ENCODE peak calls at places on chromosome X, in six cellular contexts. D is GM23248, Q is MM.1S, Y is PC-3, F is fibroblast of lung, N is K562. P is an unnamed sample.

GRCh38 chrX:3711331-3711917 is 2.0 kb downstream of the PRKX start:
- DNase-seq in D (no peak), Q (no peak), Y (no peak), F (no peak), N (peak; percentile 16), P (no peak)

GRCh38 chrX:11100281-11101035 is 10.7 kb upstream of the HCCS start:
- DNase-seq in D (peak; percentile 75), Q (no peak), Y (peak; percentile 65), F (peak; percentile 78), N (peak; percentile 12), P (no peak)

GRCh38 chrX:27599928-27600327 is 9.8 kb downstream of the DCAF8L2 start:
- DNase-seq in D (peak; percentile 0), Q (no peak), Y (peak; percentile 73), F (peak; percentile 37), N (no peak), P (no peak)

GRCh38 chrX:68832101-68832416 is 3.2 kb downstream of the EFNB1 start:
- DNase-seq in D (peak; percentile 88), Q (no peak), Y (peak; percentile 70), F (peak; percentile 80), N (no peak), P (no peak)

GRCh38 chrX:15956684-15957083 is 102.1 kb upstream of the AP1S2 start:
- DNase-seq in D (peak; percentile 45), Q (no peak), Y (peak; percentile 67), F (peak; percentile 56), N (no peak), P (no peak)

GRCh38 chrX:38494239-38494823 is 67.0 kb upstream of the TSPAN7 start:
- DNase-seq in D (no peak), Q (no peak), Y (no peak), F (no peak), N (no peak), P (no peak)

GRCh38 chrX:96889726-96890125 is 6.0 kb downstream of the RPA4 start:
- DNase-seq in D (no peak), Q (no peak), Y (no peak), F (no peak), N (no peak), P (no peak)

GRCh38 chrX:45261005-45261404 is 60.3 kb upstream of the DIPK2B start:
- DNase-seq in D (no peak), Q (no peak), Y (no peak), F (no peak), N (no peak), P (no peak)

GRCh38 chrX:103629295-103630170 is 758 bp downstream of the TCEAL1 start:
- DNase-seq in D (peak; percentile 73), Q (no peak), Y (peak; percentile 75), F (peak; percentile 75), N (peak; percentile 34), P (no peak)

GRCh38 chrX:41085105-41085882 is at the start of gene USP9X:
- DNase-seq in D (peak; percentile 87), Q (peak; percentile 76), Y (peak; percentile 78), F (peak; percentile 90), N (peak; percentile 78), P (peak; percentile 32)

GRCh38 chrX:30027636-30028035 is 187.7 kb upstream of the MAGEB2 start:
- DNase-seq in D (no peak), Q (no peak), Y (peak; percentile 31), F (no peak), N (no peak), P (no peak)

GRCh38 chrX:117957128-117957527 is 159.5 kb downstream of the KLHL13 start:
- DNase-seq in D (no peak), Q (no peak), Y (peak; percentile 47), F (peak; percentile 69), N (no peak), P (no peak)

GRCh38 chrX:107659768-107660167 is 31.5 kb downstream of the PRPS1 start:
- DNase-seq in D (peak; percentile 74), Q (peak; percentile 48), Y (peak; percentile 62), F (peak; percentile 35), N (peak; percentile 18), P (no peak)

GRCh38 chrX:356385-357034 is 30.2 kb downstream of the PPP2R3B start:
- DNase-seq in D (peak; percentile 77), Q (no peak), Y (peak; percentile 40), F (peak; percentile 96), N (no peak), P (no peak)

GRCh38 chrX:17409566-17410290 is 34.7 kb downstream of the NHS start:
- DNase-seq in D (no peak), Q (no peak), Y (no peak), F (no peak), N (no peak), P (no peak)

GRCh38 chrX:46130246-46130645 is 415.0 kb downstream of the ZNF674 start:
- DNase-seq in D (no peak), Q (no peak), Y (no peak), F (no peak), N (no peak), P (no peak)

GRCh38 chrX:40746536-40746935 is 11.2 kb upstream of the MED14 start:
- DNase-seq in D (no peak), Q (no peak), Y (no peak), F (no peak), N (no peak), P (no peak)

GRCh38 chrX:24426340-24426913 is 38.7 kb upstream of the PDK3 start:
- DNase-seq in D (peak; percentile 26), Q (peak; percentile 18), Y (peak; percentile 39), F (no peak), N (peak; percentile 11), P (no peak)

GRCh38 chrX:37846141-37846540 is 1.2 kb downstream of the DYNLT3 start:
- DNase-seq in D (peak; percentile 12), Q (no peak), Y (peak; percentile 64), F (peak; percentile 36), N (no peak), P (no peak)

GRCh38 chrX:18758166-18758932 is 50.9 kb downstream of the PPEF1 start:
- DNase-seq in D (no peak), Q (no peak), Y (no peak), F (no peak), N (no peak), P (no peak)

GRCh38 chrX:137882960-137883359 is 317.0 kb downstream of the ZIC3 start:
- DNase-seq in D (no peak), Q (no peak), Y (no peak), F (no peak), N (no peak), P (no peak)

GRCh38 chrX:20350598-20350997 is 83.9 kb upstream of the RPS6KA3 start:
- DNase-seq in D (no peak), Q (no peak), Y (no peak), F (no peak), N (no peak), P (no peak)

GRCh38 chrX:154378059-154378798 is 866 bp upstream of the EMD start:
- DNase-seq in D (peak; percentile 68), Q (no peak), Y (peak; percentile 45), F (no peak), N (peak; percentile 65), P (no peak)

GRCh38 chrX:1390621-1391369 is 1.1 kb downstream of the SLC25A6 start:
- DNase-seq in D (peak; percentile 38), Q (no peak), Y (no peak), F (no peak), N (no peak), P (no peak)

GRCh38 chrX:1392376-1393130 is 640 bp upstream of the SLC25A6 start:
- DNase-seq in D (peak; percentile 87), Q (peak; percentile 32), Y (peak; percentile 45), F (peak; percentile 66), N (peak; percentile 48), P (no peak)

GRCh38 chrX:1391707-1392375 is at the start of gene SLC25A6:
- DNase-seq in D (peak; percentile 99), Q (peak; percentile 94), Y (peak; percentile 94), F (peak; percentile 94), N (peak; percentile 86), P (peak; percentile 70)

GRCh38 chrX:1389993-1390285 is 2.0 kb downstream of the SLC25A6 start:
- DNase-seq in D (no peak), Q (no peak), Y (no peak), F (no peak), N (no peak), P (no peak)

GRCh38 chrX:1391370-1391706 is 575 bp downstream of the SLC25A6 start:
- DNase-seq in D (no peak), Q (no peak), Y (peak; percentile 76), F (no peak), N (peak; percentile 77), P (no peak)
- H3K36me3 ChIP-seq in D (peaks cover 12% of the 10 kb centered on the region), Q (peaks cover 10% of the 10 kb centered on the region), Y (peaks cover 44% of the 10 kb centered on the region), F (peaks cover 30% of the 10 kb centered on the region), N (peaks cover 51% of the 10 kb centered on the region), P (peaks cover 51% of the 10 kb centered on the region)

GRCh38 chrX:132958086-132958703 is at the start of gene HS6ST2:
- DNase-seq in D (no peak), Q (no peak), Y (no peak), F (no peak), N (no peak), P (no peak)
- TF ChIP-seq EZH2 in D (no peak), Q (no peak), Y (no peak), F (no peak), N (no peak), P (no peak)

GRCh38 chrX:1534321-1535168 is 2.4 kb downstream of the P2RY8 start:
- DNase-seq in D (no peak), Q (peak; percentile 18), Y (no peak), F (no peak), N (peak; percentile 34), P (no peak)

GRCh38 chrX:1535241-1536041 is 1.5 kb downstream of the P2RY8 start:
- DNase-seq in D (no peak), Q (peak; percentile 50), Y (no peak), F (no peak), N (no peak), P (no peak)

GRCh38 chrX:1531106-1531890 is 5.7 kb downstream of the P2RY8 start:
- DNase-seq in D (no peak), Q (no peak), Y (no peak), F (no peak), N (no peak), P (no peak)

GRCh38 chrX:1529756-1530155 is 7.2 kb downstream of the P2RY8 start:
- DNase-seq in D (no peak), Q (no peak), Y (no peak), F (no peak), N (no peak), P (no peak)

DNA sequence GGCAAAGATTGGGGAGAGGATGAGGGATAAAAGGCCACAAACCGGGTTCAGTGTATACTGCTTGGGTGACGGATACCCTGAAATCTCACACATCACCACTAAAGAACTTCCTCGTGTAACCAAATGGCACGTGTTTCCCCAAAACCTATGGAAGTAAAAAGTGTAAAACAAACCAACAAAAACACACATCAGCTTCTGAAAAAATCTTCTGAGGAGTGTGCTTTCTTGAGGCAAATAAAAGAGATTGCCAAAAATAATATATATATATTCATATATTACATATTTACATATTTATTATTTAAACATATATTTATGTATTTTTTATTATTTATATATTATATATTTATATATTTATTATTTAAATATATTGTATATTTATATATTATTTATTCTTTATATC is 3.9 kb downstream of the P2RY8 start:
- DNase-seq in D (no peak), Q (no peak), Y (no peak), F (no peak), N (no peak), P (no peak)
- H3K36me3 ChIP-seq in D (no peaks in the 10 kb centered on the region), Q (no peaks in the 10 kb centered on the region), Y (no peaks in the 10 kb centered on the region), F (no peaks in the 10 kb centered on the region), N (no peaks in the 10 kb centered on the region), P (no peaks in the 10 kb centered on the region)

GRCh38 chrX:75893281-75893680 is 108.2 kb upstream of the MAGEE2 start:
- DNase-seq in D (no peak), Q (no peak), Y (no peak), F (no peak), N (no peak), P (no peak)

GRCh38 chrX:75892749-75893148 is 107.7 kb upstream of the MAGEE2 start:
- DNase-seq in D (no peak), Q (no peak), Y (no peak), F (no peak), N (no peak), P (no peak)

GRCh38 chrX:75887833-75888232 is 102.8 kb upstream of the MAGEE2 start:
- DNase-seq in D (no peak), Q (no peak), Y (no peak), F (no peak), N (no peak), P (no peak)
- TF ChIP-seq EZH2 in D (no peak), Q (no peak), Y (no peak), F (no peak), N (no peak), P (no peak)